ENCODE peak calls at places on chromosomes 3 and 15, in six cellular contexts. One of them, this sample, is unnamed.

GRCh38 chr3:49511631-49512030 is 41.6 kb downstream of the DAG1 start:
- DNase-seq in sciatic nerve: no peak
- DNase-seq in A549: no peak
- DNase-seq in IMR-90: no peak
- DNase-seq in neuronal stem cell: no peak
- DNase-seq in GM03348: no peak
- DNase-seq in this sample: no peak

GRCh38 chr3:47404420-47404819 is 23.6 kb downstream of the PTPN23 start:
- DNase-seq in A549: no peak
- DNase-seq in neuronal stem cell: no peak
- DNase-seq in IMR-90: no peak
- DNase-seq in sciatic nerve: no peak
- DNase-seq in GM03348: no peak
- DNase-seq in this sample: no peak

GRCh38 chr15:70741107-70741511 is 22.2 kb downstream of the UACA start:
- DNase-seq in A549: peak
- DNase-seq in neuronal stem cell: no peak
- DNase-seq in GM03348: peak
- DNase-seq in IMR-90: peak
- DNase-seq in sciatic nerve: peak
- DNase-seq in this sample: no peak

GRCh38 chr15:73988075-73988969 is 3.8 kb downstream of the STOML1 start:
- DNase-seq in neuronal stem cell: no peak
- DNase-seq in GM03348: no peak
- DNase-seq in sciatic nerve: no peak
- DNase-seq in A549: peak
- DNase-seq in IMR-90: peak
- DNase-seq in this sample: no peak

GRCh38 chr3:53195602-53196574 is 34.9 kb downstream of the PRKCD start:
- DNase-seq in sciatic nerve: peak
- DNase-seq in GM03348: peak
- DNase-seq in neuronal stem cell: peak
- DNase-seq in IMR-90: peak
- DNase-seq in A549: peak
- DNase-seq in this sample: peak

GRCh38 chr3:138450704-138451424 is 16.4 kb downstream of the ESYT3 start:
- DNase-seq in GM03348: no peak
- DNase-seq in sciatic nerve: no peak
- DNase-seq in neuronal stem cell: no peak
- DNase-seq in A549: no peak
- DNase-seq in IMR-90: no peak
- DNase-seq in this sample: no peak

GRCh38 chr3:115401891-115402501 is 221.3 kb upstream of the GAP43 start:
- DNase-seq in neuronal stem cell: no peak
- DNase-seq in GM03348: peak
- DNase-seq in A549: peak
- DNase-seq in IMR-90: peak
- DNase-seq in sciatic nerve: no peak
- DNase-seq in this sample: no peak

GRCh38 chr15:25245801-25246622 is 192.8 kb downstream of the UBE3A start:
- DNase-seq in IMR-90: no peak
- DNase-seq in A549: no peak
- DNase-seq in GM03348: no peak
- DNase-seq in sciatic nerve: peak
- DNase-seq in neuronal stem cell: no peak
- DNase-seq in this sample: no peak

GRCh38 chr3:47495111-47495510 is 18.4 kb downstream of the ELP6 start:
- DNase-seq in neuronal stem cell: no peak
- DNase-seq in sciatic nerve: no peak
- DNase-seq in GM03348: no peak
- DNase-seq in A549: no peak
- DNase-seq in IMR-90: no peak
- DNase-seq in this sample: no peak

GRCh38 chr3:112639451-112640332 is 1.3 kb downstream of the CCDC80 start:
- DNase-seq in A549: no peak
- DNase-seq in GM03348: peak
- DNase-seq in neuronal stem cell: no peak
- DNase-seq in sciatic nerve: no peak
- DNase-seq in IMR-90: no peak
- DNase-seq in this sample: no peak

GRCh38 chr3:64889991-64890390 is 202.2 kb upstream of the ADAMTS9 start:
- DNase-seq in GM03348: no peak
- DNase-seq in IMR-90: peak
- DNase-seq in A549: no peak
- DNase-seq in sciatic nerve: peak
- DNase-seq in neuronal stem cell: no peak
- DNase-seq in this sample: peak

GRCh38 chr3:59280113-59280512 is 230.3 kb upstream of the CFAP20DC start:
- DNase-seq in GM03348: no peak
- DNase-seq in neuronal stem cell: no peak
- DNase-seq in IMR-90: no peak
- DNase-seq in A549: no peak
- DNase-seq in sciatic nerve: no peak
- DNase-seq in this sample: no peak

GRCh38 chr3:126548556-126549466 is 9.9 kb downstream of the C3orf22 start:
- DNase-seq in GM03348: no peak
- DNase-seq in IMR-90: no peak
- DNase-seq in A549: no peak
- DNase-seq in neuronal stem cell: no peak
- DNase-seq in sciatic nerve: peak
- DNase-seq in this sample: peak

GRCh38 chr3:178508443-178508825 is 27.8 kb upstream of the KCNMB2 start:
- DNase-seq in GM03348: no peak
- DNase-seq in neuronal stem cell: no peak
- DNase-seq in A549: no peak
- DNase-seq in IMR-90: no peak
- DNase-seq in sciatic nerve: no peak
- DNase-seq in this sample: no peak

This sample was measured in endothelial cell.